ENCODE peak calls at places on chromosomes 11 and 22, in four cellular contexts. K is non-pigmented ciliary epithelial cell; M is stimulated activated CD4-positive, alpha-beta T cell treated with anti-CD3 and anti-CD28 coated beads, Interleukin-1b, Interleukin-23, amount 100 ng/mL, for 1 hour; X is mucosa of descending colon. B is an unnamed sample.
A peak's percentile ranks its signal among the peaks of the same experiment; 100 is the strongest.

GRCh38 chr22:43292633-43293025 is 50.5 kb downstream of the SCUBE1 start:
- DNase-seq in K (no peak), X (no peak), M (no peak), B (no peak)

GRCh38 chr11:19216709-19217374 is 15.1 kb upstream of the CSRP3 start:
- DNase-seq in K (no peak), M (no peak), X (no peak), B (no peak)

GRCh38 chr11:7538023-7538422 is 24.2 kb downstream of the PPFIBP2 start:
- DNase-seq in M (no peak), K (no peak), X (no peak), B (no peak)

GRCh38 chr11:33828604-33829429 is 54.5 kb upstream of the FBXO3 start:
- DNase-seq in M (no peak), X (no peak), K (no peak), B (no peak)

GRCh38 chr22:48823941-48824340 is 1003.7 kb downstream of the BRD1 start:
- DNase-seq in X (no peak), K (no peak), M (no peak), B (no peak)

GRCh38 chr22:43293259-43293658 is 49.9 kb downstream of the SCUBE1 start:
- DNase-seq in X (peak; percentile 71), M (no peak), K (no peak), B (no peak)

GRCh38 chr11:12451179-12451814 is 73.9 kb downstream of the PARVA start:
- DNase-seq in X (no peak), M (no peak), K (no peak), B (no peak)

GRCh38 chr22:22603470-22603947 is 40.9 kb upstream of the GGTLC2 start:
- DNase-seq in K (no peak), M (no peak), X (no peak), B (no peak)

GRCh38 chr11:118618991-118619375 is 11.6 kb downstream of the PHLDB1 start:
- DNase-seq in M (no peak), X (peak; percentile 54), K (no peak), B (no peak)

GRCh38 chr11:21921151-21921550 is 271.7 kb upstream of the ANO5 start:
- DNase-seq in X (no peak), M (no peak), K (no peak), B (no peak)

GRCh38 chr11:34407121-34407813 is 31.5 kb upstream of the CAT start:
- DNase-seq in M (no peak), K (no peak), X (no peak), B (no peak)

GRCh38 chr11:105827906-105828305 is 194.1 kb downstream of the MSANTD4 start:
- DNase-seq in X (no peak), K (no peak), M (no peak), B (no peak)

GRCh38 chr11:121476379-121477032 is 23.7 kb upstream of the SORL1-AS1 start:
- DNase-seq in K (no peak), X (no peak), M (no peak), B (no peak)

GRCh38 chr11:82906236-82906635 is 4.7 kb downstream of the DDIAS start:
- DNase-seq in X (no peak), M (no peak), K (no peak), B (no peak)

B was measured in mesothelial cell of epicardium.